ENCODE peak calls at places on chromosomes 4 and X, in five cellular contexts. M, W, O, V and U are unnamed samples.

GRCh38 chrX:66635360-66635759 is 3.5 kb downstream of the EDA2R start:
- DNase-seq in M (no peak), W (peak), O (peak), V (no peak), U (no peak)

GRCh38 chr4:76993787-76994641 is 44.5 kb downstream of the SEPTIN11 start:
- DNase-seq in M (peak), W (no peak), O (no peak), V (peak), U (no peak)

GRCh38 chrX:40085714-40086113 is 12.0 kb downstream of the BCOR start:
- DNase-seq in M (no peak), W (no peak), O (no peak), V (no peak), U (no peak)

GRCh38 chr4:26131711-26132110 is 189.1 kb upstream of the RBPJ start:
- DNase-seq in M (no peak), W (no peak), O (no peak), V (no peak), U (no peak)

GRCh38 chr4:6778435-6778834 is 4.1 kb upstream of the KIAA0232 start:
- DNase-seq in M (no peak), W (no peak), O (no peak), V (no peak), U (no peak)

GRCh38 chrX:41922694-41923171 is 621 bp downstream of the CASK start:
- DNase-seq in M (peak), W (no peak), O (no peak), V (no peak), U (peak)

GRCh38 chrX:155745792-155746191 is 133.0 kb upstream of the TMLHE start:
- DNase-seq in M (no peak), W (peak), O (peak), V (no peak), U (no peak)

GRCh38 chrX:103376118-103376978 is at the start of gene BEX3:
- DNase-seq in M (no peak), W (peak), O (peak), V (peak), U (peak)

GRCh38 chr4:84498203-84499026 is 677 bp downstream of the NKX6-1 start:
- DNase-seq in M (no peak), W (peak), O (peak), V (no peak), U (no peak)

GRCh38 chr4:75653845-75654503 is 19.2 kb downstream of the G3BP2 start:
- DNase-seq in M (no peak), W (peak), O (peak), V (no peak), U (no peak)